ENCODE peak calls at places on chromosome 17, in seven cellular contexts. D, H, N, G, W, Y and E are unnamed samples. For H3K4me1, the result is how much of the 10 kb centered on the place peaks cover.

GRCh38 chr17:60542066-60542465 is 16.0 kb upstream of the APPBP2 start:
- DNase-seq in D (no peak), W (no peak), G (no peak), N (no peak), Y (no peak), H (no peak), E (no peak)

GRCh38 chr17:50107790-50108414 is 12.8 kb downstream of the PDK2 start:
- DNase-seq in H (no peak), D (no peak), W (peak), G (no peak), Y (no peak), N (no peak), E (no peak)

GRCh38 chr17:18917506-18918032 is 34.4 kb upstream of the SLC5A10 start:
- DNase-seq in D (no peak), Y (no peak), H (no peak), G (no peak), N (no peak), W (no peak), E (no peak)

GRCh38 chr17:59800530-59800942 is 92.2 kb downstream of the TUBD1 start:
- DNase-seq in N (no peak), G (no peak), H (no peak), Y (peak), W (peak), D (peak), E (no peak)

GRCh38 chr17:83193336-83194188 is 114.2 kb downstream of the METRNL start:
- DNase-seq in W (no peak), H (peak), Y (no peak), D (no peak), N (peak), G (peak), E (no peak)

GRCh38 chr17:81453712-81454111 is 58.5 kb downstream of the BAHCC1 start:
- DNase-seq in W (no peak), H (no peak), G (no peak), Y (no peak), N (no peak), D (no peak), E (no peak)

GRCh38 chr17:19237389-19238166 is 412 bp downstream of the EPN2 start:
- DNase-seq in H (no peak), Y (peak), D (no peak), W (no peak), G (peak), N (peak), E (no peak)

GRCh38 chr17:74943808-74944522 is 8.3 kb downstream of the OTOP3 start:
- DNase-seq in G (no peak), W (no peak), N (no peak), Y (peak), D (no peak), H (no peak), E (no peak)

GRCh38 chr17:52024296-52024870 is 134.1 kb downstream of the CA10 start:
- DNase-seq in W (no peak), N (no peak), D (no peak), Y (no peak), H (no peak), G (no peak), E (no peak)

GRCh38 chr17:70320642-70321345 is 151.5 kb downstream of the KCNJ2 start:
- DNase-seq in G (no peak), Y (no peak), H (no peak), D (no peak), W (peak), N (no peak), E (no peak)

GRCh38 chr17:512311-512710 is 159.7 kb upstream of the RPH3AL start:
- DNase-seq in D (no peak), N (no peak), W (no peak), Y (no peak), H (no peak), G (no peak), E (no peak)

GRCh38 chr17:81453049-81453448 is 57.8 kb downstream of the BAHCC1 start:
- DNase-seq in Y (no peak), D (no peak), N (no peak), W (no peak), G (no peak), H (no peak), E (no peak)

GRCh38 chr17:4247361-4247980 is 16.3 kb downstream of the ANKFY1 start:
- DNase-seq in D (no peak), N (no peak), W (no peak), G (no peak), Y (no peak), H (no peak), E (no peak)

GRCh38 chr17:82263641-82264040 is 9.9 kb downstream of the CSNK1D start:
- DNase-seq in N (no peak), G (no peak), D (no peak), Y (no peak), H (no peak), W (no peak), E (no peak)

GRCh38 chr17:62740066-62740465 is 68.0 kb downstream of the MARCHF10 start:
- DNase-seq in G (no peak), W (no peak), D (no peak), H (no peak), N (no peak), Y (no peak), E (no peak)

GRCh38 chr17:68061512-68062313 is 26.2 kb downstream of the KPNA2 start:
- DNase-seq in N (no peak), D (no peak), W (no peak), Y (no peak), H (peak), G (no peak), E (no peak)

GRCh38 chr17:63830278-63830677 is 2.8 kb upstream of the FTSJ3 start:
- DNase-seq in H (no peak), G (no peak), W (no peak), D (no peak), Y (no peak), N (no peak), E (no peak)

GRCh38 chr17:68627956-68628355 is 26.8 kb upstream of the FAM20A start:
- DNase-seq in G (no peak), Y (no peak), N (no peak), W (no peak), H (no peak), D (no peak), E (no peak)

GRCh38 chr17:43823350-43824084 is 9.4 kb downstream of the MPP3 start:
- DNase-seq in N (no peak), H (no peak), D (no peak), G (peak), Y (no peak), W (no peak), E (no peak)

GRCh38 chr17:10737168-10737622 is 7.4 kb upstream of the TMEM220 start:
- DNase-seq in H (peak), Y (peak), G (peak), N (peak), D (peak), W (peak), E (peak)

GRCh38 chr17:21370430-21370829 is 5.7 kb upstream of the KCNJ12 start:
- DNase-seq in Y (no peak), H (no peak), N (no peak), G (peak), W (peak), D (no peak), E (no peak)

GRCh38 chr17:58679263-58680037 is 12.4 kb downstream of the TEX14 start:
- DNase-seq in Y (peak), H (no peak), W (peak), D (peak), G (no peak), N (no peak), E (no peak)

GRCh38 chr17:49747632-49748031 is 16.3 kb downstream of the FAM117A start:
- DNase-seq in H (no peak), D (no peak), W (no peak), G (no peak), N (no peak), Y (no peak), E (no peak)

DNA sequence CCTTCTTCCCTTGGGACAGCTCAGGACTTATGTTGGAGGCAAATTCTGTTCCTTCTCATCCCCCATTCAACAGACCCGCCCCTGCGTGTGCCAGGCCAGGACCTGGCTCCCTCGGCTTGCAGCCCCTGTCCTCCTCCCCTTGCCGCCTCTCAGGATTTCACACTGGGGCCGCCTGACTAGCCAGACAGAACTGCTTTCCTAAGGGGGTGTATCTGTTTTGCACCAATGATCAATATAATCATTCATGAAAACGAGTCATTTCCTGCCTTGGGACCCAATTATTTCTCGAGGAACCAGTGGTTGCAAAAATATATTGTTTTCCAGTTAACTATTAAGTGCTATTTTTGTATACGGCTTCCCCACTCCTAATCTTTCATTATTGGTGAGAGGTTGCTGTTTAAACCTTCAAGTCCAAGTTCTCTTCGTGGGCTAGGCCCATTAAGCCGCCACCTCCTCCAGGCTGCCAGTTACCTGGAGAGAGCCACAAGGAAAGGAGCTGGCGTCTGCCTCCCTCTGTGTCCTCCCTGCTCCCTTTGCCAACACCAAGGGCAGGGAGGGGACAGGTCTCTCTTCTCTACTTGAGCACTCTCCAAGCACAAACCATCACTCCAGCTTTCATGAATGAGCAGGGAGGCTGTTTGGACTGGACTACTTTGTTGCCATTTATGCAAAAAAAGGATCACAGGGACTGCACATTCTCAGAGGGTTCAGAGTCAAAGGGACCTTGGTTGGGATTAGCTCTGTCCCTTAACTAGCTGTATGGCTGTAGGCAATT is 8.9 kb downstream of the DCAKD start:
- DNase-seq in Y (no peak), D (no peak), N (no peak), G (no peak), H (no peak), W (no peak), E (no peak)
- H3K27ac ChIP-seq in Y (no peak), D (no peak), N (no peak), G (peak), H (no peak), W (no peak), E (no peak)

DNA sequence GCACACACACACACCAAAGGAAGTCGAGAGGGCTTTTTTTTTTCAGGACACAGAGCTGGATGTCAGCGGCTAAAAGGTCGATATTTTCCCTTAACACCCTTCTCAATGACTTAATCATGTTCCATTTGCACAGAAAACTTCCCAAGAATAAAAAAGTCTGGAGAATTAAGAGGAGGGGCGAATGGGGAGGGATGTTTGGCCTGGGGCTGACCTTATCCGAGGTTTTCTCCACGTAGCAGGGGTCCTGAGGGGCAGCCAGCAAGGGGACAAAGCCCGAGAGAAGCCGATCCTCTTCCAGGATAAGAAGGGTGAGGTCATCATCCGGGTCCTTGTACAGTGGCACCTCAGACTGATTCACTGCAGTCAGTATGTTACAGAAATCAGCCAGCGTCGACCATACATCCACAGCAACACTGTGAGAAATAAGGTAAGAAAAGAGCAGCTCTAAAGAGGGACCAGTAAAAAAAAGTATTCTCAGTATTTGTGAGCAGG is 117.6 kb downstream of the HIC1 start:
- DNase-seq in W (no peak), H (peak), N (peak), Y (peak), D (no peak), G (peak), E (no peak)
- H3K4me1 ChIP-seq in W (under half), H (under half), N (under half), Y (under half), D (under half), G (under half), E (half or more)

DNA sequence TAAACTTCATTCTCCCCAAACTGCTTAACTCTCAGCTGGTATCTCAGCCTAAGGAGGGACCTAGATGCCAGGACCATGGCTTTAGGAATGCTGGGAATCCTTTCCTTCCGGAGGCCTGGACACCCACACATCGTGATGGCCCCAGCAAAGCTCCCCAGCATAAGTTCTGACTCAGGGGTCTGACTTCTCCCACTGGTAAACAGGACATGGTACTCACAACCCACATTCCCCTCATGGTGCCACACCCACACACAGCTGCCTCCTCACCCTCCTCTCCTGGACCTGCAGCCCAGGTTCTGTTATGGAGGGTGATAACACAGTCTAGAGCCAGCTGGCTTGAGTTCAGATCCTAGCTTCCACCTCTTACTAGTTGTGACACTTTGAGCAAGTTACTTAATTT is 710 bp upstream of the RNF227 start:
- DNase-seq in H (no peak), D (no peak), W (no peak), G (no peak), Y (no peak), N (no peak), E (no peak)
- H3K4me3 ChIP-seq in H (no peak), D (no peak), W (no peak), G (peak), Y (no peak), N (no peak), E (peak)

DNA sequence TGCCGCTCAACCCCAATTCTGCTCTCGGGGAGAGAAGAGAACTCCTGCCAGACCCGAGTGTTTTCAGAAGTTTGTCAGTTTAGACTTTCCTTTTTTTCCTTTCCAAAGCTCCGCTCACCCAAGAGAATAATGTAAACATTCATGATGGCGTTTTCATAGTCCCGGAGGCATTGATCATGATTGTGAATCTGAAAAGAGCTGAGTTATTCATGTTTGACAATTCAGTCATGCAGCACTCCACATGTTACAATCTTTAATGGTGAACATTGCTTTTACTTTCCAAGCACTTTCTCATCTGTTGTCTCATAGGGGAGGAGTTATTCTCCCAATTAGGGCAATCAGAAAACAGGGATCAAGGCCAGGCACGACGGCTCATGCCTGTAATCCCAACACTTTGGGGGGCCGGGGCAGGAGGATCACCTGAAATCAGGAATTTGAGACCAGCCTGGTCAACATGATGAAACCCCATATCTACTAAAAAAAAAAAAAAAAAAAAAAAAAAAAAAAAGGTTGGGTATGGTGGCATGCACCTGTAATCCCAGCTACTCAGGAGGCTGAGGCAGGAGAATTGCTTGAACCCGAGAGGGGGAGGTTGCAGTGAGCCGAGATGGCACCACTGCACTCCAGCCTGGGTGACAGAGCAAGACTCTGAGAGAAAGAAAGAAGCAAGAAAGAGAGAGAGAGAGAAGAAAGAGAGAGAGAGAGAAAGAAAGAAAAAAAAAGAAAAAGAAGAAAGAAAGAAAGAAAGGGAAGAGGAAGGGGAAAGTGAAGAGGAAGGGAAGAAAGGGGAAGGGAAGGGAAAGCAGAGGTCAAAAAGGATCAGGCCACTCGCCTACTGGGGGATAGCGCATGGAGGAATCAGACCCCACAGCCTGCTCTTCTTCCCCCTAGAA is 70.0 kb upstream of the TNRC6C start:
- DNase-seq in H (no peak), W (peak), N (no peak), D (no peak), Y (no peak), G (no peak), E (no peak)
- H3K27ac ChIP-seq in H (peak), W (no peak), N (no peak), D (no peak), Y (peak), G (peak), E (peak)

DNA sequence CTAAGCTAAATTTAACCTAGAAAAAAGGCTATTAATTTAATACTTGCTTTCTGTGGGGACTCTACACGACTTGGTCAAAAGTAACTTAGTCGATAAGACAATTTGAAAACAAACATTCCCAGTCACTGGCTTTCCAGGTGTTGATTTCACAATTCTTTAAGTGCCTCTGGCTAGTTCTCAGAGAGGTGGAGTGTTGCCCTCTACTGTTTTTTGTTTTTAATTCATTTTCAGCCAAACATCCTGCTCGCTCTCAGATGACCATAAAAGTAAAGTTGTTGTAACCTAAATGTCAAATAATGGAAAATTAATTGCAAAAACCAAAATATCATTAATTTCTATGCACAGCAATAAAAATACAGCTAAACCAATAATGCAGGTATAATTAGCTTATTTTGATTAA is 107.1 kb downstream of the MYO1D start:
- DNase-seq in D (no peak), W (no peak), H (no peak), Y (peak), G (no peak), N (no peak), E (no peak)
- H3K4me1 ChIP-seq in D (under half), W (under half), H (under half), Y (under half), G (under half), N (under half), E (under half)